ENCODE peak calls at places on chromosomes 5 and 9, in nine cellular contexts. B is RPMI8226; V is BE2C; F is A549; E is stimulated activated CD8-positive, alpha-beta memory T cell treated with anti-CD3 and anti-CD28 coated beads, Interleukin-15, amount 100 ng/mL, for 24 hours; D is left ventricle myocardium inferior; M is stimulated activated CD4-positive, alpha-beta T cell treated with anti-CD3 and anti-CD28 coated beads, Interleukin-15, amount 100 ng/mL, for 24 hours; U is hepatic stellate cell; L is RCC 7860. O is an unnamed sample.

GRCh38 chr5:154373729-154374179 is 72.0 kb upstream of the SAP30L start:
- DNase-seq in B (no peak), V (no peak), F (no peak), E (no peak), D (no peak), M (no peak), U (no peak), L (no peak), O (no peak)

GRCh38 chr5:6350277-6351090 is 27.9 kb downstream of the MED10 start:
- DNase-seq in B (no peak), V (no peak), F (no peak), E (no peak), D (no peak), M (no peak), U (no peak), L (no peak), O (no peak)

GRCh38 chr5:20113930-20114329 is 125.9 kb upstream of the CDH18 start:
- DNase-seq in B (no peak), V (no peak), F (no peak), E (no peak), D (no peak), M (no peak), U (no peak), L (no peak), O (no peak)

GRCh38 chr5:74095871-74096270 is 469.9 kb downstream of the ARHGEF28 start:
- DNase-seq in B (no peak), V (no peak), F (no peak), E (no peak), D (no peak), M (no peak), U (no peak), L (no peak), O (no peak)

GRCh38 chr5:65722575-65723424 is 795 bp downstream of the NLN start:
- DNase-seq in B (peak; percentile 65), V (peak; percentile 44), F (peak; percentile 73), E (no peak), D (no peak), M (peak; percentile 15), U (peak; percentile 70), L (no peak), O (peak; percentile 51)

GRCh38 chr9:135037521-135038250 is 49.8 kb upstream of the OLFM1 start:
- DNase-seq in B (no peak), V (no peak), F (no peak), E (no peak), D (no peak), M (no peak), U (no peak), L (no peak), O (no peak)

GRCh38 chr5:17129093-17129492 is 88.3 kb upstream of the BASP1 start:
- DNase-seq in B (no peak), V (no peak), F (peak; percentile 65), E (no peak), D (no peak), M (no peak), U (peak; percentile 50), L (no peak), O (no peak)

GRCh38 chr5:148268556-148268955 is at the start of gene SPINK13:
- DNase-seq in B (no peak), V (no peak), F (peak; percentile 38), E (no peak), D (no peak), M (no peak), U (peak; percentile 14), L (peak; percentile 70), O (no peak)

O was measured in MV-4-11.